ENCODE peak calls at places on chromosomes 2 and 18, in nine cellular contexts. A is body of pancreas, N is PC-3, T is uterus, G is esophagus squamous epithelium, D is brain microvascular endothelial cell, Z is hepatocyte, M is breast epithelium, V is MM.1S. X is an unnamed sample.

GRCh38 chr2:70919672-70920366 is 15.9 kb upstream of the ATP6V1B1 start:
- DNase-seq in M (peak), G (peak), V (peak), N (peak), Z (peak), A (peak), D (peak), T (peak), X (peak)

GRCh38 chr2:58110765-58111164 is 64.2 kb downstream of the VRK2 start:
- DNase-seq in D (no peak), Z (no peak), V (no peak), A (no peak), M (no peak), N (no peak), T (no peak), G (no peak), X (no peak)

GRCh38 chr2:40193670-40194026 is 258.2 kb downstream of the SLC8A1 start:
- DNase-seq in V (no peak), D (no peak), A (no peak), M (no peak), T (no peak), N (no peak), G (no peak), Z (no peak), X (no peak)

GRCh38 chr2:62785216-62785615 is 79.7 kb downstream of the EHBP1 start:
- DNase-seq in D (peak), N (peak), Z (no peak), V (no peak), G (no peak), M (no peak), A (no peak), T (no peak), X (no peak)

GRCh38 chr2:152569186-152569585 is 148.1 kb downstream of the PRPF40A start:
- DNase-seq in Z (no peak), V (no peak), M (no peak), T (no peak), N (no peak), G (no peak), A (no peak), D (no peak), X (no peak)

GRCh38 chr2:70140978-70141753 is 49.7 kb downstream of the C2orf42 start:
- DNase-seq in Z (peak), D (peak), T (peak), N (peak), M (peak), A (peak), V (peak), G (peak), X (peak)

GRCh38 chr18:67896471-67896870 is 380.0 kb upstream of the DSEL start:
- DNase-seq in M (no peak), Z (no peak), A (no peak), G (no peak), V (no peak), T (no peak), D (no peak), N (no peak), X (no peak)

GRCh38 chr2:162732946-162733698 is 105.4 kb downstream of the KCNH7 start:
- DNase-seq in T (no peak), D (no peak), M (peak), V (peak), A (peak), Z (peak), N (peak), G (no peak), X (no peak)

GRCh38 chr2:71600572-71600971 is 147.2 kb downstream of the DYSF start:
- DNase-seq in D (no peak), M (no peak), Z (no peak), A (no peak), G (no peak), V (no peak), T (no peak), N (no peak), X (no peak)

GRCh38 chr2:12734914-12735654 is 18.3 kb downstream of the TRIB2 start:
- DNase-seq in D (no peak), V (no peak), M (no peak), N (no peak), G (no peak), Z (no peak), A (no peak), T (peak), X (no peak)

GRCh38 chr2:70190086-70190412 is 770 bp downstream of the C2orf42 start:
- DNase-seq in D (peak), V (no peak), N (no peak), G (no peak), Z (peak), T (no peak), A (peak), M (no peak), X (no peak)

GRCh38 chr2:56811401-56811800 is 627.6 kb downstream of the CCDC85A start:
- DNase-seq in Z (no peak), D (no peak), A (no peak), V (no peak), N (no peak), M (no peak), G (no peak), T (no peak), X (no peak)

GRCh38 chr18:50586710-50587109 is 26.8 kb downstream of the MAPK4 start:
- DNase-seq in M (no peak), A (no peak), Z (no peak), G (no peak), N (no peak), T (no peak), V (no peak), D (no peak), X (no peak)

GRCh38 chr2:14552286-14552685 is 80.2 kb upstream of the LRATD1 start:
- DNase-seq in Z (no peak), N (no peak), D (no peak), T (no peak), V (no peak), A (no peak), G (no peak), M (no peak), X (no peak)

GRCh38 chr2:152241956-152242355 is 66.4 kb upstream of the STAM2 start:
- DNase-seq in A (no peak), N (peak), Z (no peak), V (no peak), G (no peak), T (no peak), D (no peak), M (no peak), X (no peak)

GRCh38 chr2:88126772-88127637 is 857 bp downstream of the FABP1 start:
- DNase-seq in M (no peak), Z (no peak), T (no peak), A (no peak), D (no peak), N (no peak), V (no peak), G (no peak), X (no peak)

GRCh38 chr2:151630372-151630771 is 103.9 kb downstream of the NEB start:
- DNase-seq in T (no peak), V (no peak), G (no peak), M (no peak), Z (peak), A (no peak), N (no peak), D (no peak), X (no peak)

GRCh38 chr18:25229080-25229479 is 122.9 kb downstream of the ZNF521 start:
- DNase-seq in M (no peak), D (peak), N (no peak), T (peak), V (no peak), Z (peak), G (no peak), A (no peak), X (no peak)

GRCh38 chr2:239830718-239831271 is 194.3 kb downstream of the NDUFA10 start:
- DNase-seq in D (no peak), N (no peak), T (no peak), V (no peak), G (no peak), Z (no peak), A (no peak), M (peak), X (peak)

GRCh38 chr2:224640694-224641093 is 55.5 kb upstream of the CUL3 start:
- DNase-seq in G (no peak), M (no peak), N (no peak), D (no peak), Z (no peak), V (no peak), A (no peak), T (no peak), X (no peak)

GRCh38 chr2:222494104-222494739 is 69.9 kb downstream of the SGPP2 start:
- DNase-seq in Z (no peak), M (no peak), T (peak), A (no peak), G (no peak), D (no peak), N (no peak), V (no peak), X (no peak)

GRCh38 chr18:58247363-58247834 is 203.4 kb downstream of the NEDD4L start:
- DNase-seq in G (no peak), T (no peak), Z (no peak), M (no peak), V (no peak), N (no peak), A (peak), D (no peak), X (no peak)

GRCh38 chr2:179561702-179562101 is 297.1 kb upstream of the SESTD1 start:
- DNase-seq in A (no peak), N (no peak), D (no peak), M (no peak), G (no peak), Z (no peak), V (no peak), T (no peak), X (no peak)

GRCh38 chr2:88658318-88658717 is 31.1 kb upstream of the EIF2AK3 start:
- DNase-seq in Z (no peak), N (peak), T (no peak), M (no peak), D (peak), G (no peak), A (no peak), V (no peak), X (no peak)

GRCh38 chr2:117068371-117068770 is 746.1 kb upstream of the DDX18 start:
- DNase-seq in N (peak), A (no peak), G (no peak), D (no peak), T (no peak), M (no peak), V (no peak), Z (peak), X (no peak)

GRCh38 chr2:101766871-101767739 is 69.6 kb downstream of the MAP4K4 start:
- DNase-seq in V (no peak), T (no peak), G (no peak), D (peak), N (peak), M (no peak), A (no peak), Z (no peak), X (no peak)

GRCh38 chr2:121237980-121238665 is 46.9 kb downstream of the TFCP2L1 start:
- DNase-seq in V (no peak), N (peak), A (no peak), T (no peak), D (peak), Z (no peak), G (no peak), M (no peak), X (no peak)

GRCh38 chr2:28581312-28581711 is 85.5 kb downstream of the PLB1 start:
- DNase-seq in A (no peak), M (no peak), T (no peak), V (no peak), N (no peak), Z (no peak), D (no peak), G (no peak), X (no peak)

GRCh38 chr2:53641290-53641689 is 126.3 kb upstream of the CHAC2 start:
- DNase-seq in N (no peak), D (no peak), Z (no peak), M (no peak), G (no peak), V (no peak), A (no peak), T (no peak), X (no peak)

GRCh38 chr2:218036371-218036770 is 32.7 kb upstream of the RUFY4 start:
- DNase-seq in G (no peak), V (no peak), D (no peak), M (no peak), N (peak), Z (no peak), A (no peak), T (no peak), X (no peak)
- TF ChIP-seq CTCF in G (no peak), V (peak), D (peak), M (no peak), N (peak), Z (no peak), A (no peak), T (no peak), X (no peak)

DNA sequence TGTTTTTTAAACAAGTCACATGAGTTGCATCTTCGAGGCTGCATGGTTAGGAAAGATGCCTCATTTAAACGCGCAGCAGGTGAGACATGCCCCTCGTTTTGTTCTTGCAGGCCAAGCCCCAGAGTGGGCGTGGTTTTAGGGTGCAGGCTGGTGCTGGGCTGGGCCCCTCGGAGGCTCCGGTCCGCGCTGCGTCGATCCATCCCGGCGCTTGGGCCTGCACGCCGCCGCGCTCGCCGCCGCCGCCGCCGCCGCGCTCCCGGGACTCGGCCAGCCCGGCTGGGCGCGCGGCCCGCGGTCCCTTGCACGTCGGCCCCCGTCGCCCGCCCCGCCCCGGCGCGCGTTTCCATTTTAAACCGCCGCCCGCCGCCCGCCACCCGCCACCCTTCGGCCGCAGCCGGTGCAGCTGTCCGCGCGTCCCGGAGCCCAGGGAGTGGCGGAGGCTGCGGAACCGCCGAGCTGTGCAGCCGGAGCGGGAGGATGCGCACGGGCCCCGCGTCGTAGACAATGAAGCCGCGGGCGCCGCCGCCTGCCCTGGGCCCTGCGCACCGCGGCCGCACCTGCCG is 175.5 kb downstream of the AGAP1 start:
- DNase-seq in A (peak), V (peak), Z (peak), N (peak), T (peak), D (peak), G (no peak), M (no peak), X (no peak)
- H3K4me3 ChIP-seq in A (no peak), V (no peak), Z (peak), N (no peak), T (peak), D (peak), G (peak), M (peak), X (peak)

DNA sequence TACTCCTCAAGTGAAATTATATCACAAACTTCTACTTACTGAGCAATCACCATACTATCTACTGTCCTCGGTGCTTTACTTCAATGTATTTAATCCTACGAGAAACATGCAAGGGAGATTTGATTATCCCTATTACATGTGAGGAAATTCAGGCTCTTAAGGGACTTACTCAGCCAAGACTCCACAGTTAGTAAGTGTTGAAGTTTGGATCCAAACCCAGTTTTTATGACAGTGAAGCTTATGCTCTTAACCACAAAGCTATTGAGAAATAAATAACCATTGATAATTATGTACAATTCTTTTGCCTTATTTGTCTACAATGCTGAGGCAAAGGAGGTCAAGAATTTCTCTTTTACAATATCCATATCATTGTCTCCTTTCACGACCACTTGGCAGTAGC is 672.9 kb upstream of the ACVR2A start:
- DNase-seq in T (no peak), Z (no peak), N (no peak), V (no peak), M (no peak), A (no peak), G (no peak), D (no peak), X (no peak)
- H3K27ac ChIP-seq in T (no peak), Z (no peak), N (no peak), V (no peak), M (no peak), A (no peak), G (no peak), D (no peak), X (no peak)

GRCh38 chr2:98821629-98822135 is 90.8 kb upstream of the MGAT4A start:
- DNase-seq in T (peak), M (no peak), N (no peak), A (no peak), Z (no peak), G (no peak), V (no peak), D (no peak), X (peak)

GRCh38 chr2:98825043-98825350 is 94.1 kb upstream of the MGAT4A start:
- DNase-seq in G (no peak), Z (no peak), N (no peak), A (no peak), D (no peak), T (no peak), M (no peak), V (no peak), X (peak)

GRCh38 chr2:98824256-98825042 is 93.5 kb upstream of the MGAT4A start:
- DNase-seq in N (no peak), T (no peak), V (no peak), G (no peak), Z (no peak), A (no peak), D (no peak), M (no peak), X (no peak)

GRCh38 chr2:98823196-98824166 is 92.5 kb upstream of the MGAT4A start:
- DNase-seq in N (no peak), Z (no peak), D (no peak), G (no peak), T (no peak), M (no peak), V (no peak), A (no peak), X (peak)

GRCh38 chr2:98822301-98823164 is 91.6 kb upstream of the MGAT4A start:
- DNase-seq in T (no peak), D (no peak), M (no peak), G (no peak), A (peak), N (no peak), Z (peak), V (no peak), X (peak)
- TF ChIP-seq CTCF in T (no peak), D (peak), M (peak), G (no peak), A (peak), N (no peak), Z (peak), V (no peak), X (no peak)

GRCh38 chr2:26070684-26071189 is 36.9 kb downstream of the RAB10 start:
- DNase-seq in T (no peak), M (no peak), A (no peak), D (no peak), N (no peak), G (no peak), Z (no peak), V (no peak), X (no peak)

GRCh38 chr2:26067186-26067974 is 33.5 kb downstream of the RAB10 start:
- DNase-seq in T (no peak), N (no peak), A (no peak), D (no peak), Z (no peak), V (no peak), M (no peak), G (no peak), X (no peak)

GRCh38 chr2:26067980-26068507 is 34.2 kb downstream of the RAB10 start:
- DNase-seq in Z (no peak), N (no peak), G (no peak), M (no peak), A (no peak), D (no peak), V (peak), T (no peak), X (no peak)

GRCh38 chr2:26064846-26065245 is 31.0 kb downstream of the RAB10 start:
- DNase-seq in G (no peak), Z (no peak), A (no peak), V (no peak), N (peak), T (no peak), M (no peak), D (no peak), X (no peak)

GRCh38 chr2:26068602-26069298 is 34.9 kb downstream of the RAB10 start:
- DNase-seq in V (peak), Z (peak), A (peak), D (peak), T (no peak), M (no peak), G (no peak), N (peak), X (no peak)
- H3K4me3 ChIP-seq in V (peak), Z (no peak), A (no peak), D (no peak), T (no peak), M (no peak), G (no peak), N (peak), X (no peak)

GRCh38 chr18:35871337-35871736 is 101.1 kb upstream of the RMP24 start:
- DNase-seq in G (no peak), T (no peak), A (no peak), Z (no peak), N (no peak), D (no peak), M (no peak), V (no peak), X (no peak)
- H3K27ac ChIP-seq in G (no peak), T (no peak), A (no peak), Z (no peak), N (no peak), D (no peak), M (no peak), V (no peak), X (no peak)

GRCh38 chr2:195535911-195536522 is 121.0 kb upstream of the SLC39A10 start:
- DNase-seq in N (no peak), Z (no peak), A (no peak), T (no peak), D (no peak), V (peak), G (peak), M (no peak), X (no peak)

GRCh38 chr2:195532255-195532627 is 124.8 kb upstream of the SLC39A10 start:
- DNase-seq in Z (no peak), N (no peak), V (no peak), M (no peak), A (no peak), T (no peak), G (no peak), D (no peak), X (no peak)

GRCh38 chr2:195532628-195533271 is 124.3 kb upstream of the SLC39A10 start:
- DNase-seq in T (no peak), Z (no peak), A (no peak), V (peak), M (no peak), G (no peak), N (peak), D (no peak), X (no peak)

GRCh38 chr2:195531754-195532153 is 125.3 kb upstream of the SLC39A10 start:
- DNase-seq in D (no peak), G (no peak), T (no peak), V (no peak), M (no peak), Z (no peak), N (no peak), A (no peak), X (no peak)

GRCh38 chr2:195533771-195534642 is 123.0 kb upstream of the SLC39A10 start:
- DNase-seq in G (no peak), A (no peak), T (no peak), N (peak), M (peak), V (no peak), Z (peak), D (peak), X (peak)
- TF ChIP-seq CTCF in G (no peak), A (no peak), T (no peak), N (no peak), M (no peak), V (no peak), Z (no peak), D (peak), X (no peak)

GRCh38 chr2:237057107-237057506 is 28.6 kb upstream of the COPS8 start:
- DNase-seq in G (no peak), N (no peak), M (no peak), V (no peak), Z (no peak), A (no peak), T (no peak), D (no peak), X (no peak)
- H3K4me3 ChIP-seq in G (no peak), N (no peak), M (no peak), V (no peak), Z (no peak), A (no peak), T (no peak), D (no peak), X (no peak)

X was measured in coronary artery.